ENCODE peak calls at places on chromosomes 7 and 10, in five cellular contexts. M is CD8-positive, alpha-beta T cell; O is keratinocyte; F is cardiac muscle cell; X is H1. C is an unnamed sample. For H3K4me1, the result is how much of the 10 kb centered on the place peaks cover.

GRCh38 chr10:128539784-128540759 is 413.8 kb upstream of the MKI67 start:
- DNase-seq in M (no peak), O (no peak), F (no peak), X (no peak), C (no peak)

GRCh38 chr7:65308300-65308678 is 65.4 kb upstream of the ZNF92 start:
- DNase-seq in M (no peak), O (no peak), F (no peak), X (no peak), C (no peak)

GRCh38 chr7:73623798-73624668 is at the start of gene MLXIPL:
- DNase-seq in M (peak), O (no peak), F (peak), X (peak), C (peak)

GRCh38 chr10:24722676-24723385 is 856 bp downstream of the ARHGAP21 start:
- DNase-seq in M (peak), O (no peak), F (peak), X (no peak), C (peak)

GRCh38 chr10:58897708-58898107 is 278.7 kb upstream of the PHYHIPL start:
- DNase-seq in M (no peak), O (no peak), F (no peak), X (no peak), C (no peak)

GRCh38 chr7:101173752-101174244 is 6.3 kb downstream of the NAT16 start:
- DNase-seq in M (peak), O (no peak), F (no peak), X (no peak), C (peak)

GRCh38 chr7:27103489-27104226 is 1.2 kb upstream of the HOXA2 start:
- DNase-seq in M (no peak), O (no peak), F (no peak), X (no peak), C (peak)

GRCh38 chr10:88071814-88072380 is 208.5 kb downstream of the PTEN start:
- DNase-seq in M (no peak), O (no peak), F (no peak), X (no peak), C (no peak)

GRCh38 chr10:44195120-44196007 is 189.5 kb downstream of the CXCL12 start:
- DNase-seq in M (no peak), O (no peak), F (peak), X (no peak), C (peak)

GRCh38 chr10:132021504-132022143 is 39.9 kb upstream of the BNIP3 start:
- DNase-seq in M (no peak), O (no peak), F (no peak), X (no peak), C (no peak)

GRCh38 chr7:123314886-123315285 is 115.1 kb upstream of the SLC13A1 start:
- DNase-seq in M (no peak), O (no peak), F (no peak), X (no peak), C (no peak)

GRCh38 chr10:30215131-30215530 is 133.9 kb downstream of the MTPAP start:
- DNase-seq in M (no peak), O (no peak), F (no peak), X (no peak), C (no peak)

GRCh38 chr7:110645060-110645459 is 445.9 kb upstream of the LRRN3 start:
- DNase-seq in M (no peak), O (no peak), F (no peak), X (no peak), C (no peak)

GRCh38 chr10:90314718-90315117 is 543.1 kb downstream of the HTR7 start:
- DNase-seq in M (no peak), O (no peak), F (no peak), X (no peak), C (no peak)

GRCh38 chr7:143205560-143206293 is 16.1 kb upstream of the TAS2R40 start:
- DNase-seq in M (peak), O (no peak), F (no peak), X (no peak), C (peak)

GRCh38 chr10:97376413-97376812 is 24.7 kb downstream of the RRP12 start:
- DNase-seq in M (no peak), O (no peak), F (no peak), X (no peak), C (no peak)

GRCh38 chr7:28481131-28481926 is 69.0 kb downstream of the CREB5 start:
- DNase-seq in M (no peak), O (no peak), F (no peak), X (no peak), C (no peak)

GRCh38 chr7:141463986-141464385 is 87.2 kb upstream of the AGK start:
- DNase-seq in M (no peak), O (no peak), F (no peak), X (no peak), C (no peak)

GRCh38 chr10:95698415-95698814 is 4.7 kb upstream of the TCTN3 start:
- DNase-seq in M (no peak), O (no peak), F (no peak), X (no peak), C (no peak)

GRCh38 chr7:138008588-138009349 is 6.9 kb upstream of the CREB3L2 start:
- DNase-seq in M (peak), O (no peak), F (peak), X (no peak), C (peak)

GRCh38 chr10:110815354-110816004 is 56.2 kb upstream of the PDCD4 start:
- DNase-seq in M (no peak), O (no peak), F (no peak), X (no peak), C (no peak)

GRCh38 chr10:31774928-31775668 is 153.5 kb downstream of the ARHGAP12 start:
- DNase-seq in M (no peak), O (no peak), F (no peak), X (no peak), C (no peak)

GRCh38 chr10:12534824-12535223 is 185.5 kb downstream of the CAMK1D start:
- DNase-seq in M (no peak), O (no peak), F (no peak), X (no peak), C (no peak)

GRCh38 chr10:34760606-34761005 is 54.5 kb downstream of the PARD3 start:
- DNase-seq in M (no peak), O (peak), F (peak), X (no peak), C (no peak)

GRCh38 chr10:68067508-68067907 is 7.6 kb downstream of the HERC4 start:
- DNase-seq in M (no peak), O (no peak), F (no peak), X (no peak), C (no peak)

GRCh38 chr7:2241580-2242540 is at the start of the genes MRM2 and NUDT1:
- DNase-seq in M (peak), O (no peak), F (peak), X (no peak), C (peak)

GRCh38 chr7:11170863-11171568 is 197.3 kb downstream of the PHF14 start:
- DNase-seq in M (no peak), O (no peak), F (no peak), X (no peak), C (no peak)

GRCh38 chr7:99499356-99499712 is 747 bp downstream of the ZNF394 start:
- DNase-seq in M (no peak), O (no peak), F (no peak), X (no peak), C (no peak)

GRCh38 chr10:11245510-11245909 is 227.8 kb downstream of the CELF2 start:
- DNase-seq in M (no peak), O (no peak), F (no peak), X (no peak), C (no peak)

GRCh38 chr10:27223964-27224363 is 16.6 kb downstream of the ACBD5 start:
- DNase-seq in M (no peak), O (no peak), F (peak), X (no peak), C (peak)

GRCh38 chr7:39592586-39592985 is 26.4 kb downstream of the YAE1 start:
- DNase-seq in M (no peak), O (no peak), F (no peak), X (no peak), C (no peak)

GRCh38 chr10:50470798-50471582 is 152.8 kb downstream of the SGMS1 start:
- DNase-seq in M (no peak), O (no peak), F (no peak), X (no peak), C (no peak)

GRCh38 chr10:1047937-1048336 is 982 bp downstream of the IDI1 start:
- DNase-seq in M (no peak), O (no peak), F (no peak), X (no peak), C (peak)

GRCh38 chr7:151245360-151246160 is 2.9 kb downstream of the SMARCD3 start:
- DNase-seq in M (peak), O (no peak), F (peak), X (no peak), C (peak)

GRCh38 chr10:99875473-99875872 is 93.0 kb downstream of the ABCC2 start:
- DNase-seq in M (no peak), O (no peak), F (no peak), X (no peak), C (no peak)

GRCh38 chr10:90407116-90407515 is 450.7 kb downstream of the HTR7 start:
- DNase-seq in M (no peak), O (peak), F (no peak), X (no peak), C (no peak)

GRCh38 chr7:68400783-68401182 is 1197.5 kb upstream of the AUTS2 start:
- DNase-seq in M (no peak), O (no peak), F (no peak), X (no peak), C (no peak)

DNA sequence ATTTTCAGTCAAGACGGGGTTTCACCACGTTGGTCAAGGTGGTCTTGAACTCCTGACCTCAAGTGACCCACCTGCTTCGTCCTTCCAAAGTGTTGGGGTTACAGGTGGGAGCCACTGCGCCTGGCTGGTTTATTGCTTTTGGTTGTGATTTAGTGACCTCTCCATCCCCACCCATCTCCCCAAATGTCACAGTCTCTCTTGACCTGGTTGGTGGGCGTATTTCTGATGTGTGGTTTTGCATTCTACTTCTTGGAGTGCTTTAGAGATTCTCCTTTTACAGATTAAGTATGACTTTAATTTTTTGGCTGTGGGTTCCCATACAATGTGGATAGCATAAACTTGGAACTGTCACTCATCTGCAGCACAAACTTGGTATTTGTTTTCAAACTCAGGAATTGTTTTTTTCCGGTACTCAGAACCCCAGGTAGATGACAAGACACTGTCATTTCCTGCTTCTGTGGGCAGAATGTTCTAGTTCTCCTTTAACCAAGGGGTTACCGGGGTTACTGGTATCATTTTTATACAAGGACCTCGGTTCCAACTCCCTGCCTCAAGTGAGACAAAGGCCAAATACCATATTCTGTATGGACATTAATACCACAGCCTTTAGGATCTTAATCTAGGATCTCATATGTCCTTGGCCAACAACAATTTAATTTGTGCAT is 50.5 kb downstream of the MRC1 start:
- DNase-seq in M (no peak), O (no peak), F (no peak), X (no peak), C (no peak)
- H3K4me1 ChIP-seq in M (under half), O (under half), F (under half), X (under half), C (under half)

DNA sequence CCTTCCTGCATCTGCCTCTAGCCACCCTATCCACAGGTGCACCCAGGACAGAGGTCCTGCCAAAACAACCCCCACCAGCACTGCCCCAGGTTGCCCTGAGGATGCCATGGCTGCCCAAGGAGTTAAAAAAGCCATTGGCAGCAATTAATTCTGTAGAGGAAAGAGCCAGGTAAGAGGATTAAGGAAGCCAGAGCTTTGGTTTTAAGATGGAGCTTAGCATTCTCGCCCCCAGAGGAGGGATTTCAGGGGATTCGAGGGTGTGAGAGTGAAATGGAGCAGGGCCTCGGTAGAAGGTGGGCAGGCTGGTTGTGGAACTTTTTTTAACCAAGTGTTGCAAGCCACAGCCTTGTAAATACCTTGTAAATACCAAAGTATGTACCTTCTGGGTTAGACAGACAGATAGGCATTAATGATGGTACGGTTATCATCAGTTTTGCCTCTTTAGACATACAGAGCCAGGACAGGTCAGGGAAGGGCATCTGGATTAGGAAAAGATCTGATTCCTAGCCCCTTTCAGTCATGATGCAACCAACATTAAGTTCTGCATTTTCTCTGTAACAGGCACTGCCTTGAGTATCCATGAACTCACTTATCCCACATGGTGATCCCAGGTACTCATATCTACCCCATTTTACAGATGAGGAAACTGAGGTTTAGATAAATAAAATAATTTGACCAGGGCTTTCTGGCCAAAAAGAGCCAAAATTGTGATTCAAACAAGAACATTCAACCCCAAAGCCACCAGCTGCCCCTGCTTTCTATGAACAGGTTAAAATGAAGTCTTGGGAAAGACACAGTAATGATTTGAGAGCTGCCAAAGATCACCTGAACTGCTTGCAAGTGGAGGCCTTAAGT is 120.7 kb upstream of the PPIF start:
- DNase-seq in M (no peak), O (no peak), F (no peak), X (no peak), C (no peak)
- H3K4me1 ChIP-seq in M (under half), O (under half), F (under half), X (under half), C (under half)

GRCh38 chr10:3333426-3333825 is 160.8 kb upstream of the PITRM1 start:
- DNase-seq in M (no peak), O (no peak), F (no peak), X (no peak), C (no peak)

GRCh38 chr10:3331104-3331645 is 158.6 kb upstream of the PITRM1 start:
- DNase-seq in M (no peak), O (no peak), F (no peak), X (no peak), C (no peak)

GRCh38 chr10:3331680-3332230 is 159.2 kb upstream of the PITRM1 start:
- DNase-seq in M (no peak), O (no peak), F (no peak), X (no peak), C (no peak)

GRCh38 chr10:3332732-3333131 is 160.2 kb upstream of the PITRM1 start:
- DNase-seq in M (no peak), O (no peak), F (no peak), X (no peak), C (no peak)

DNA sequence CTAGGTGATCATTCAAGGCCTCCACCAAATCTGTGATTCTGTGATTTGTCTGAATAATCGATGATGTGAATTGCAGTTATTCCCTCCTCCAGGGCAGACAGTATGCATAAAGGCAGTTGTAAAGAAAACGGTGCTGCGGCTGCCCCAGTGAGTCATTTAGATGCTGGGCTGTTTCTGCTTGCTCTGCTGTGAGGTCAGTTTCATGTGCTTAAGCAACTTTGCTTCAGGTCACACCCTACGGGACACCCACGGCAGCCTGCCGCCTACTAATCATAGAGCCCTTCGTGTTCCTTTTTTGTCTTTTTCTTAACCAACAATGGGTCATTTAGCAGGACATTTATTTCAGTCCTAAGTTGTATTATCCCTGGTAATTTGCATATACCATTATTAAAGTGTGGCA is 158.1 kb upstream of the PITRM1 start:
- DNase-seq in M (no peak), O (peak), F (no peak), X (no peak), C (no peak)
- H3K4me1 ChIP-seq in M (under half), O (under half), F (under half), X (under half), C (under half)

GRCh38 chr7:96248405-96248804 is 73.5 kb downstream of the SLC25A13 start:
- DNase-seq in M (no peak), O (no peak), F (no peak), X (no peak), C (no peak)
- H3K4me1 ChIP-seq in M (under half), O (under half), F (under half), X (under half), C (under half)

GRCh38 chr10:71712170-71712569 is 7.4 kb downstream of the C10orf105 start:
- DNase-seq in M (no peak), O (no peak), F (no peak), X (no peak), C (no peak)

GRCh38 chr10:71708897-71709882 is 10.4 kb downstream of the C10orf105 start:
- DNase-seq in M (no peak), O (no peak), F (no peak), X (no peak), C (no peak)

GRCh38 chr10:71712572-71713134 is 6.9 kb downstream of the C10orf105 start:
- DNase-seq in M (no peak), O (no peak), F (no peak), X (no peak), C (no peak)

GRCh38 chr10:71710519-71710918 is 9.1 kb downstream of the C10orf105 start:
- DNase-seq in M (no peak), O (no peak), F (no peak), X (no peak), C (no peak)

GRCh38 chr10:71711052-71711623 is 8.4 kb downstream of the C10orf105 start:
- DNase-seq in M (no peak), O (no peak), F (no peak), X (no peak), C (no peak)
- H3K4me1 ChIP-seq in M (half or more), O (under half), F (under half), X (under half), C (under half)

DNA sequence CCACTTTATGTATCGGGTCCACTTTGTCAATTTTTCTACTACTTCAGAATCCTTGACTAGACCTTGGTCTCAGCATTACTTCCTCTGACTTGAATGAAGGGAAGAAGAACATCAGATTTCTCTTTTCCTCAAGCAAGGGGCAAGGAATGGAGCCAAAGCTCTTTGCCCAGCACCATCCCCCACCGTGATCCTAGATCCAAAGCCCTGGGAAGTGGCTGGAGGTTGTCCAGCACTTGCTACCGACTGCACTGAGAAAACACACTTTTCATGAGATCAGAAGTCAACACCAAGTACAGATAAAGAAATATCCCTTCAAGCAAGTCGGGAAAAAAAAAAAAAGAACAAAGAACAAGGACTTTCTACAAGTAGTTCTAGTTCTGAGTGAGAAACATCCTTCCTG is 102.1 kb upstream of the DDC start:
- DNase-seq in M (no peak), O (no peak), F (no peak), X (no peak), C (no peak)
- H3K4me1 ChIP-seq in M (under half), O (under half), F (under half), X (under half), C (under half)

GRCh38 chr10:121578298-121578697 is 19.9 kb downstream of the FGFR2 start:
- DNase-seq in M (no peak), O (no peak), F (no peak), X (no peak), C (no peak)
- H3K4me1 ChIP-seq in M (under half), O (half or more), F (half or more), X (under half), C (under half)